ENCODE peak calls at places on chromosomes 6 and 20, in five cellular contexts. L, J, B, X and I are unnamed samples.

GRCh38 chr6:71277926-71278594 is 10.6 kb upstream of the OGFRL1 start:
- DNase-seq in X (no peak), J (no peak), L (no peak), B (no peak), I (no peak)

GRCh38 chr6:146289816-146290588 is 253.6 kb upstream of the RAB32 start:
- DNase-seq in L (peak; percentile 52), X (no peak), J (no peak), B (no peak), I (peak; percentile 60)

GRCh38 chr6:3232017-3232838 is 4.8 kb upstream of the TUBB2B start:
- DNase-seq in X (no peak), J (no peak), B (no peak), L (no peak), I (no peak)

GRCh38 chr6:35493307-35493983 is 3.4 kb downstream of the TEAD3 start:
- DNase-seq in L (no peak), X (no peak), J (no peak), B (no peak), I (peak; percentile 83)

GRCh38 chr6:159853735-159854134 is 37.1 kb upstream of the MAS1 start:
- DNase-seq in J (no peak), B (no peak), L (no peak), X (no peak), I (no peak)

GRCh38 chr6:13311155-13311554 is 17.2 kb downstream of the TBC1D7 start:
- DNase-seq in J (no peak), L (no peak), B (no peak), X (no peak), I (no peak)

GRCh38 chr6:140572129-140572528 is 1197.7 kb upstream of the CITED2 start:
- DNase-seq in X (no peak), L (peak; percentile 86), B (no peak), J (no peak), I (peak; percentile 41)

GRCh38 chr20:22768779-22769178 is 184.4 kb upstream of the FOXA2 start:
- DNase-seq in B (no peak), L (peak; percentile 74), X (no peak), J (no peak), I (no peak)

GRCh38 chr6:7052441-7052936 is 55.3 kb upstream of the RREB1 start:
- DNase-seq in J (peak; percentile 49), X (no peak), L (peak; percentile 67), B (no peak), I (peak; percentile 81)

GRCh38 chr6:72350256-72350875 is 271.5 kb upstream of the KCNQ5 start:
- DNase-seq in X (no peak), L (no peak), J (no peak), B (no peak), I (no peak)

GRCh38 chr6:113859349-113860164 is 2.4 kb downstream of the MARCKS start:
- DNase-seq in B (no peak), L (peak; percentile 32), X (no peak), J (peak; percentile 35), I (peak; percentile 93)

GRCh38 chr6:106886922-106887797 is 87.4 kb downstream of the CD24 start:
- DNase-seq in L (peak; percentile 35), X (no peak), B (no peak), J (no peak), I (no peak)

GRCh38 chr6:126976263-126976797 is 142.1 kb upstream of the RSPO3 start:
- DNase-seq in B (no peak), X (no peak), L (no peak), J (no peak), I (no peak)

GRCh38 chr6:38187285-38187684 is 367.8 kb downstream of the ZFAND3 start:
- DNase-seq in B (no peak), J (peak; percentile 41), X (no peak), L (no peak), I (no peak)

GRCh38 chr20:57677323-57677982 is 32.4 kb downstream of the PMEPA1 start:
- DNase-seq in L (no peak), B (no peak), J (no peak), X (no peak), I (no peak)

GRCh38 chr6:22647671-22648070 is 78.3 kb downstream of the HDGFL1 start:
- DNase-seq in J (no peak), X (no peak), B (no peak), L (no peak), I (no peak)

GRCh38 chr20:24535956-24536730 is 66.7 kb downstream of the SYNDIG1 start:
- DNase-seq in J (no peak), B (no peak), X (no peak), L (no peak), I (no peak)

GRCh38 chr20:21355981-21356380 is 41.3 kb downstream of the NKX2-4 start:
- DNase-seq in B (no peak), J (no peak), X (no peak), L (no peak), I (no peak)

GRCh38 chr6:105135907-105136432 is 43.8 kb downstream of the POPDC3 start:
- DNase-seq in L (no peak), X (no peak), J (no peak), B (no peak), I (peak; percentile 93)

GRCh38 chr6:8888468-8888867 is 453.1 kb upstream of the SLC35B3 start:
- DNase-seq in L (peak; percentile 12), B (no peak), J (no peak), X (peak; percentile 12), I (no peak)

GRCh38 chr6:155248021-155249001 is 15.5 kb upstream of the CLDN20 start:
- DNase-seq in X (peak; percentile 21), B (peak; percentile 21), J (peak; percentile 66), L (peak; percentile 32), I (peak; percentile 92)

GRCh38 chr6:143745160-143746133 is 67.7 kb downstream of the PHACTR2 start:
- DNase-seq in X (peak; percentile 15), L (peak; percentile 48), J (peak; percentile 58), B (peak; percentile 17), I (peak; percentile 66)

DNA sequence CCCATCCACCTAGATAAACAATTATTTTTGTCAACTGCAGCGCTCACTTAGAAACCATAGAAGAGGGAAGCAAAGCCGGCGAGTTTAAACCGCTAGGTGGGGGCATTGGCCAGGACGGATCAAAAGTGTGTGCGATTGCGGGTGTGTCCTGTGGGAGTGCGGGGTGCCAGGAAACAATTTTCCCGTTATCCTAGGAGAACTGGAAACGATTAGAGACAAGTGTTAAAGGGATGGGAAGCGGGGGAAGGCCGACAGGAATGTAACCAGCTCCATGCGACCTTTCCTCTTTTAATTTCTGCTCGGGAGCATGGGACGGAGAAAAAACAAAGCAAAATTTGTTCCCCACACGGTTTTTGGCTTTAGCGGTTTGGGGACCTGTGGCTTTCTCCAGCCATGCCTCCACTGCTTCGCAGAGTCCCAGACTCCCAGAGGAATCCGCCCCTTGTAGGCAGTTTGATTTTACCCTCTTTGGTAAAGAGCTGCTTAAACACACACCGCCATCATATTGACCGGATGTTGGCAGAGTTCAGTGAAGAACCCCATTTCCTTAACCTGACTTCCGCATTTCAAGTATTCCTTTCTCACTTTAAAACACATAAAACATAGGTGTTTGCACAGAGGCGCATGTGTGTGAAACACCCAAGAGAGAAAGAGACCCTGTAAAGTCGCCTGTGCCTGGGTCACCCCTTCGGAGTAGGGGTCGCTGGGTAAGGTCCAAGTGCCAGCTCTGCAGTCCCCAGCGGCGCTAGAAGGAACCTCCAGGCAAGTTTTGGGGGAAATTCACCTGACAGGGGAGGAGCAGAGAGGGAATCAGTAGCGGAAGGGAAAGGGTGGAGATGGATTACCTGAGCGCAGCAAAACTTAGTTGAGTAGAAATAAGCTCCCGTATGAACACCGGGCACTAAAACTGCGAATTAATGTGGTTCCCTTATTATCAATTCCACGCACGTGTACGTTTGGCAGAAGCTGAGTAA is 3.1 kb upstream of the HTR1B start:
- DNase-seq in L (peak; percentile 32), J (peak; percentile 76), B (peak; percentile 15), X (no peak), I (peak; percentile 93)
- H3K4me2 ChIP-seq in L (peak overlapping the region; percentile 44), J (peak overlapping the region; percentile 92), B (peak overlapping the region; percentile 66), X (peak overlapping the region; percentile 59), I (peak overlapping the region; percentile 99)

DNA sequence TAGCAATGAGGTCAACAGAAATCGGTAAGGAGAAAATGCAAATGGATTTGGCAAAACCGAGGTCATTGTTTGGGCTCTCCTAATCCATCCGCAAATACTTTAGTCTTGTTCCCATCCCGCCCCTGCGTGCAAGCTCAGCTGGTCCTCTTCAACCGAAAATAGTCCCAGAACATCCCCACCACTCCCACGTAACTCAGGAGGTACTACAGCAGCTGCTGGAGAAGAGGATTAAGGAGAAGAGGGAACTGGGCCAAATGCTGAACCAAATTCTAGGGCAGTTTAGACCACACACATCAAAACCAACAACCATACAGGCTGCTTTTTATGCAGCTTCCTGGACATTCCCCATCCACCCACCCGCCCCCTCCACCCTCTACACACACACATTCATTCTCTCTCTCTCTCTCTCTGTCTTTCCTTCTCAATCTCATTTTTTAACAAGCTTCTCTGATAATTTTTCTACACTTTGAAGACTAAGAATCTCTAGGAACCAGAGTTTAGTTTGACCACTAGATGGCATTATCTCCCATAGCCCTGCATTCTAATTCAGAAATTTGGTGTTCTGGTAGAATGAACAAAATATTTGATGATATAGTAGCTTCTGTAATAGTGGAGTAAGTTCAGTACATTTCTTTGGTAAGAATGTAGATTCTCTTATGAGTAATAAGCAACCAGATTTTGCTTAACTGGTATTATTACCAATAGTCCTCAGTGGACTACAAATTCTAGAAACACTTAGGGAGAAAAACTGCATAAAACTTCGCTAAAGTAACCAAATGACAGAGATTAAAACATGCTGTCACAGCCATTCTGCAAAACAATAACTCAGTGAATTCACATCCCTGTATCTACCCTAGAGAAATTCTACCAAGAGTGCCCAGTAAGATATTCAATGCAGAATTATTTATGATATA is 52.1 kb upstream of the BEND6 start:
- DNase-seq in B (peak; percentile 15), X (no peak), L (peak; percentile 72), J (no peak), I (no peak)
- H3K4me2 ChIP-seq in B (peak overlapping the region; percentile 46), X (no peak overlapping the region), L (no peak overlapping the region), J (no peak overlapping the region), I (peak overlapping the region; percentile 76)

GRCh38 chr6:133577851-133578250 is 311.1 kb upstream of the TCF21 start:
- DNase-seq in X (no peak), J (no peak), B (no peak), L (no peak), I (no peak)
- H3K4me2 ChIP-seq in X (no peak overlapping the region), J (no peak overlapping the region), B (no peak overlapping the region), L (no peak overlapping the region), I (no peak overlapping the region)

DNA sequence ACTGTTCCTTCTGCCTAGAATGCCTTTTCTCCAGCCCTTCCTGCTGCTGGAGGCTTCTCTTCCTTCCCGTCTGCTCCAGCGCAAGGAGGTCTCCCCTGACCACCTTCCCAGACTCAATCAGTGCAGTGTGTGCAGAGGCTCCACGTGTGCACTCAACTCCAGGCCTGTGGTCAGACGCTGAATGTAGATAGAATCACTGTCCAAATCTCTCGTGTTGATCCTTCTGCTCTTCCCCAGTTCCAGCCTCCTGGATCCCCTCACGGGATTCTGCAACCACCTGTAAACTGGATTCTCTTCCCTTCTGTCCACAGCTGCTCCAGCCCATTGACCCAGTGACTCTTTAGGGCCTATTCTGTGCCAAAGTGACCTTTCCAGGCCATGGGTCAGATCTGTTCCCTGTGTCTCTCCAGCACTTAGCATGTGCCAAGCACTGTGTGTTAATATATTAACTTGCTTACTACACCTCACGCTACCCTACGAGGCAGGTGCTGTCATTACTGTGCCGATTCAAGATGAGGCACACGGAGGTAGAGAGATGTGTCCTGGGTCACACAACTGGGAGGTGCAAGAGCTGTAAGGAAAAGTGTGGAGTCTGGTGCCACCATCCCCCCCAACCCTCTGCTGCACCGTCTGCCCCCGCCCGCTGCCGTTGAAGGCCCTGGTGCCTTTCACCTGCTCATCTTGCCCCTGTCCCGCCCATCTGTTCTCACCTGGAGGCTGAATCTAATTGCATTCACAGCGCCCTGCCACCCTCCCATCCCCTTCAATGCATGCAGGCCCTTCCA is 112.2 kb downstream of the SULF2 start:
- DNase-seq in B (no peak), X (no peak), L (no peak), J (no peak), I (peak; percentile 85)
- H3K4me2 ChIP-seq in B (no peak overlapping the region), X (no peak overlapping the region), L (no peak overlapping the region), J (no peak overlapping the region), I (no peak overlapping the region)